ENCODE peak calls at places on chromosomes 16 and 17, in nine cellular contexts. S is CD8-positive, alpha-beta T cell; E is Calu3; J is left lung; M is neural crest cell; N is uterus; B is fibroblast of lung; Q is astrocyte of the spinal cord; R is MCF 10A. U is an unnamed sample.

GRCh38 chr17:72411124-72411563 is 290.3 kb downstream of the SOX9 start:
- DNase-seq in S (no peak), E (peak), J (no peak), M (no peak), N (no peak), B (peak), Q (peak), R (peak), U (no peak)

GRCh38 chr17:63446218-63446980 is at the start of gene CYB561:
- DNase-seq in S (peak), E (peak), J (peak), M (peak), N (peak), B (peak), Q (peak), R (peak), U (peak)

GRCh38 chr17:39927101-39927927 is at the start of the genes LRRC3C and ORMDL3:
- DNase-seq in S (peak), E (no peak), J (peak), M (peak), N (peak), B (peak), Q (peak), R (peak), U (peak)

GRCh38 chr17:48100591-48101011 is 677 bp downstream of the CBX1 start:
- DNase-seq in S (no peak), E (peak), J (no peak), M (peak), N (peak), B (peak), Q (peak), R (peak), U (no peak)

GRCh38 chr17:20944014-20944905 is 98.6 kb downstream of the USP22 start:
- DNase-seq in S (peak), E (peak), J (peak), M (no peak), N (no peak), B (no peak), Q (no peak), R (peak), U (no peak)

GRCh38 chr16:19885456-19886060 is 910 bp upstream of the GPRC5B start:
- DNase-seq in S (peak), E (no peak), J (peak), M (no peak), N (peak), B (no peak), Q (no peak), R (no peak), U (no peak)

GRCh38 chr16:48123104-48123788 is 32.5 kb downstream of the ABCC12 start:
- DNase-seq in S (no peak), E (peak), J (no peak), M (no peak), N (no peak), B (peak), Q (peak), R (peak), U (no peak)

GRCh38 chr17:17778308-17779014 is 58.3 kb downstream of the SREBF1 start:
- DNase-seq in S (no peak), E (no peak), J (no peak), M (no peak), N (peak), B (peak), Q (peak), R (no peak), U (no peak)

GRCh38 chr17:60080545-60080944 is 1.8 kb upstream of the HEATR6 start:
- DNase-seq in S (no peak), E (no peak), J (no peak), M (no peak), N (no peak), B (no peak), Q (no peak), R (peak), U (no peak)

GRCh38 chr16:16940351-16940750 is 530.4 kb downstream of the XYLT1 start:
- DNase-seq in S (no peak), E (no peak), J (no peak), M (no peak), N (no peak), B (no peak), Q (no peak), R (no peak), U (no peak)

GRCh38 chr16:87226926-87227650 is 90.1 kb downstream of the C16orf95 start:
- DNase-seq in S (no peak), E (no peak), J (no peak), M (no peak), N (no peak), B (peak), Q (peak), R (no peak), U (no peak)

GRCh38 chr17:42512733-42513251 is 23.2 kb upstream of the NAGLU start:
- DNase-seq in S (no peak), E (no peak), J (no peak), M (no peak), N (no peak), B (no peak), Q (no peak), R (no peak), U (no peak)

GRCh38 chr16:72995151-72995881 is 52.6 kb downstream of the ZFHX3 start:
- DNase-seq in S (no peak), E (peak), J (no peak), M (peak), N (no peak), B (no peak), Q (no peak), R (no peak), U (no peak)

GRCh38 chr17:1142503-1143095 is 37.2 kb downstream of the ABR start:
- DNase-seq in S (no peak), E (no peak), J (no peak), M (no peak), N (no peak), B (no peak), Q (no peak), R (no peak), U (no peak)

GRCh38 chr16:19113577-19114358 is at the start of gene ITPRIPL2:
- DNase-seq in S (no peak), E (peak), J (peak), M (peak), N (peak), B (peak), Q (peak), R (peak), U (no peak)

DNA sequence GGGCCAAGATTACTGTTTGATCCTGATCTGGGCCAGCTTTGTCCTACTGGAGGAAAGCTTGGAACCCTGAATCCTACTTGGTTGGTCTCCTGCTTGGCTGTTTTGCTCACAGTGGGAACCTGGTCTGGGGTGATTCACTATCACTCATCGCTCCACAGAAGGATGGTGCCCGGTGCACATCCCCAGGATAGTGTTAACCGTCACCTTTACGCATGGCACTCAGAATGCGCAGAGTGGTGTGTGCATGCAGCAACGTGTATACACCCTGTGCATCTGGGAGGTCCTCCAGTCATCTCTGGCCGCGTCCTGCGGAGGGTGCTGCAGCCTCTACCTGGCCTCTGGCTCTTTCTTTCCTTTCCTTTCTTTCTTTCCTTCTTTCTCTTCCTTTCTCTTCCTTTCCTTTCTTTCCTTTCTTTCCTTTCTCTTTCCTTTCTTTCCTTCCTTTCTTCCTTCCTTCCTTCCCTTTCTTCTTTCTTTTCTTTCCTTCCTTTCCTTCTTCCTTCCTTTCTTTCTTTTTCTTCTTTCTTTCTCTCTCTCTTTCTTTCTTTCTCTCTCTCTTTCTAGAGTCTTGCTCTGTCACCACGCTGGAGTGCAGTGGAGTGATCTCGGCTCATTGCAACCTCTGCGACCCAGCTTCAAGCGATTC is 13.1 kb downstream of the SOCS3 start:
- DNase-seq in S (no peak), E (no peak), J (no peak), M (no peak), N (no peak), B (no peak), Q (no peak), R (peak), U (no peak)
- TF ChIP-seq CTCF in S (no peak), E (no peak), J (no peak), M (no peak), N (no peak), B (no peak), Q (peak), R (no peak), U (no peak)

GRCh38 chr16:7313170-7313569 is 19.5 kb upstream of the RBFOX1 start:
- DNase-seq in S (no peak), E (no peak), J (no peak), M (peak), N (no peak), B (no peak), Q (no peak), R (no peak), U (no peak)
- TF ChIP-seq CTCF in S (no peak), E (no peak), J (no peak), M (peak), N (no peak), B (no peak), Q (peak), R (no peak), U (no peak)

GRCh38 chr17:43665387-43666101 is 3.8 kb upstream of the MEOX1 start:
- DNase-seq in S (no peak), E (no peak), J (peak), M (no peak), N (peak), B (no peak), Q (no peak), R (no peak), U (no peak)
- TF ChIP-seq CTCF in S (no peak), E (no peak), J (no peak), M (no peak), N (no peak), B (no peak), Q (no peak), R (no peak), U (no peak)

DNA sequence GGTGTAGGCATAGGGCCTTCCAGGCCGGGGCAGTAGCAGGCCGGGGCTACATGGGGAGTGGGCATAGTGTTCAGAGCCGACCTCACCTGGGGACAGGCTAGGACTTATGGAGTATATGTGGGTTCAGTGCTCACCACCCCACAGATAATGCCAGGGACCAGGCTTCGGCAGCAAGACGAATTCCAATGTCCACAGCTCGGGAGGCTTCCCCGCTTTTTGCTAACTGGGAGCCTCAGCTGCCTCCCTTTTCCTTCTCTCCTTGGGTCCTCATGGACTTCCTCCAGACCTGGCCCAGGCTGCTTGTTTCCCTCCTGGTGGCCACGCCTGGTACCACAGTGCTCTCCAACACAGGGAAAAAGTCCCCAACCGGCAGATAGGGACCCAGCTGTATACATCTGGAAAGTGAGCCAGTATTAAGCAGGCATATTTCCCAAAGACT is 20.1 kb upstream of the SLC46A1 start:
- DNase-seq in S (no peak), E (peak), J (no peak), M (peak), N (no peak), B (no peak), Q (no peak), R (peak), U (no peak)
- TF ChIP-seq CTCF in S (no peak), E (no peak), J (peak), M (peak), N (no peak), B (peak), Q (peak), R (peak), U (no peak)

DNA sequence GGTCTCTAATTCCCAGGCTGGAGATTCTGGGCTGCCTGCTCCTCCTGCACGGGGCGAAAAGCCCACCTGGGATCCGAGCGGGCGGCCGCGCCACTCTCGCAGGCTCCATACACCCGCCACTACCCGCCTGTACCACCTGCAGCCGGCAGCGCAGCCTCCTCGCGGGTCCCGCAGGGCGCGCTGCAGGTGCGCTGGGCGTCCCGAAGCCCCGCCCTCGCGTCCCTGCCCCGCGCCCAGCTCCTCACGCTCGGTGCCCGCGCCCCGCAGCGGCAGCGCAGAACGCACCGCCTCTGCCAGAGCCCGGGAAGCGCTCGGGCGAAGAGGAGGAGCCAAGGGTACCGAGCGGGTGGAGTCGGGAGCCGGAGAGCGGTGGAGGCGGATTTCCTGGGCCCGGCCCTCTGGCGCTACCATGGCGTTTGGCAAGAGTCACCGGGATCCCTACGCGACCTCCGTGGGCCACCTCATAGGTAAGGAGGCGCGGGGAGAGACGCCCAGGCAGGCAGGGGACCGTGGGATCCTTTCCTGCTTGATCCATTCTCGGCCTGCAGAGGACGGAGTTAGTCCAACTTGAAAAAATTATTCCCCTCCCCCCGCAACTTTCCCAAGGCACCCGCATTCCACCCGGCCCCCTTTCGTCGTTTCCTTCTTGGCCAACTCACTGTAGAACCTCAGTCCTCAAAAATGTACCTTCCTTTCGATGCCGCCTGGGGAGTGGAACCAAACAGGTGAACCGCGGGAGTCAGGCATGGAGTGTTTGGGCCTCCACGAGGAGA is at the start of gene TOM1L1:
- DNase-seq in S (no peak), E (peak), J (peak), M (peak), N (peak), B (peak), Q (peak), R (peak), U (no peak)
- TF ChIP-seq CTCF in S (no peak), E (no peak), J (no peak), M (peak), N (no peak), B (peak), Q (no peak), R (peak), U (no peak)

GRCh38 chr17:68351395-68351794 is 60.1 kb downstream of the ARSG start:
- DNase-seq in S (no peak), E (no peak), J (no peak), M (no peak), N (peak), B (peak), Q (no peak), R (no peak), U (no peak)
- TF ChIP-seq CTCF in S (no peak), E (no peak), J (no peak), M (no peak), N (peak), B (no peak), Q (no peak), R (no peak), U (no peak)

GRCh38 chr16:62190426-62190825 is 154.2 kb upstream of the CDH8 start:
- DNase-seq in S (no peak), E (no peak), J (no peak), M (no peak), N (no peak), B (peak), Q (peak), R (peak), U (no peak)
- TF ChIP-seq CTCF in S (no peak), E (no peak), J (no peak), M (peak), N (no peak), B (no peak), Q (peak), R (peak), U (no peak)

DNA sequence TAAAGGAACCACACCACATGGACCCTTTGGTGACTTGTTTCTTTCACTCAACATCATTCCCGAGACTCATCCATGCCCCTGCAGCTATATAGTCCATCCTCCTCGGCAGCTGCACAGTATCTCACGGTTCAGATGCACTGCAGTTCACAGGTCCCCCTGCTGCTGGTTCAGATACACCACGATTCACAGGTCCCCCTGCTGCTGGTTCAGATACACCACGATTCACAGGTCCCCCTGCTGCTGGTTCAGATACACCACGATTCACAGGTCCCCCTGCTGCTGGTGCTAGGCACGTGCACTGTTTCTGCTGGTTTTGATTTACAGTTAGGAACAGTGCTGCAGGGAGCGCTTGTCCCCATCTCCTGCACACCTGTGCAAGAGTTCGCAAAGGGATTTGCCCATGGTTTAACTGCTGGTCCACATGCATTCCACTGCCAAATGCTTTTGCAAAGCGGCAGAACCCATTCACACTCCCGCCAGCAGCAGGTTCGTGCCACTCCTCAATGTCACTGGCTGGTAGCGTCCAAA is 3.8 kb downstream of the HSDL1 start:
- DNase-seq in S (no peak), E (peak), J (no peak), M (no peak), N (no peak), B (no peak), Q (no peak), R (no peak), U (no peak)
- TF ChIP-seq CTCF in S (no peak), E (no peak), J (no peak), M (peak), N (no peak), B (no peak), Q (no peak), R (no peak), U (no peak)

DNA sequence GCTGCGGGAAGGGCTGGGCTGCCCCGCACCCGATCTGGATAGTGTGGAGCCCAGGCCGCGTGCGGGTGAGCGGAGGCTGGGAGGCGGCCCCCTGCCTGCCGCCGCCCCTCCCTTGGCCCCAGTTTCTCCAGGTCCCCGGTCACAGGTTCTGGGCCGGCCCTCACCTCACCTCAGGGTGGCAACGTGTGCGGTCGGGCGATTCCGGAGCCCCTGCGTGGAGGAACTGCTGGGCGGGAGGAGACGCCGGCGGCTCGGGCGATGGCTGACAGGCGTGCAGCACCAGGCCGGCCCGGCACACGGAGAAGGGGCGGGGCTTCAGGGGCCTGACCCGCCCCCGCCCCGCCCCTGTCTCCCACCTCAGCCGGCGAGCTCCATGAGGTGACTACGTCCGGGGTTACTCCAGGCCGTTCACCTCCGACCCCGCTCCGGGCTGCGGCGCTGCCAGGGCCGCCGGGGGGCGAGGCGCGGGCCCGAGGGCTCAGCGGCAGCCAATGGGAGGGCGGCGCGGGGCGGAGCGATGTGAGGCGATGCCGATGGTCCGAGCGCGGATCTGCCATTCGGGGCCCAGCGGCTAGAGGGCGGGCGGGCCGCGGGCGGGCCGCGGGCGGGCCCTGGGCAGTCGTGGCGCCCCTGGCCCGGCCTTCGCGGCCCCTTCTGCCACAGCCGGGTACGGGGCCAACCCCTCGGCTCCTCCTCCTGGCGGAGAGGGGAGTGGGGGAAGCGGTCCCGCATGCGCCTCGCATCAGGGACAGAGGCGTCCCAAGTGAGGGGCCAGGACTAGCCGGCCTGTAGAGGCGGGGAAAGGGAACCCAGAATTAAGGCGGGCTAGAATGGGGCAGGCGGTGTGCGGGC is 16.7 kb upstream of the C17orf78 start:
- DNase-seq in S (peak), E (peak), J (peak), M (peak), N (peak), B (peak), Q (peak), R (peak), U (peak)
- TF ChIP-seq CTCF in S (no peak), E (peak), J (peak), M (peak), N (no peak), B (no peak), Q (no peak), R (peak), U (peak)

GRCh38 chr16:67841198-67841815 is 813 bp upstream of the THAP11 start:
- DNase-seq in S (no peak), E (no peak), J (no peak), M (no peak), N (no peak), B (no peak), Q (no peak), R (no peak), U (no peak)

GRCh38 chr16:67841816-67842508 is at the start of gene THAP11:
- DNase-seq in S (peak), E (peak), J (peak), M (peak), N (peak), B (peak), Q (peak), R (peak), U (peak)

GRCh38 chr16:67844441-67844840 is 2.3 kb upstream of the NUTF2 start:
- DNase-seq in S (no peak), E (no peak), J (no peak), M (no peak), N (no peak), B (peak), Q (no peak), R (peak), U (no peak)

GRCh38 chr16:67842509-67843342 is 606 bp downstream of the THAP11 start:
- DNase-seq in S (peak), E (peak), J (peak), M (peak), N (no peak), B (peak), Q (peak), R (peak), U (peak)

DNA sequence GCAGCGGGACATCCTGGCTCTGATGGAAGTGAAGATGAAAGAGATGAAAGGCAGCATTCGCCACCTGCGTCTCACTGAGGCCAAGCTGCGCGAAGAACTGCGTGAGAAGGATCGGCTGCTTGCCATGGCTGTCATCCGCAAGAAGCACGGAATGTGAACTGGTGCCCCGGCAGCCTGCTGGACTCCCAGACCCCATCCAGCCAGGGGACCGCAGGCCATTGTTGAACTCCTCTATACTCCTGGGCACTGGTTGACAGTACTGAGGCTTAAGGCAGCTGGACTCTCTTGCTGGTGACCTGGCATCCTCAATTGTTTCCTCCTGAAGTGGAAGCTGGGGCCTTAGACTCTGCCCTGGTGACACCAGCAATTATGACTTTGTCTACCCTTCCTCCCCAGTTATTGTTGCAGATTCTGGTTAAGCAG is 1.2 kb downstream of the THAP11 start:
- DNase-seq in S (no peak), E (no peak), J (no peak), M (peak), N (no peak), B (no peak), Q (no peak), R (no peak), U (no peak)
- TF ChIP-seq CTCF in S (no peak), E (no peak), J (no peak), M (peak), N (no peak), B (no peak), Q (no peak), R (no peak), U (no peak)

U was measured in natural killer cell.